ENCODE peak calls at places on chromosome 14, in eight cellular contexts. U is caudate nucleus, P is memory B cell, I is posterior vena cava, O is A549, E is LoVo, W is Kasumi-1, G is C1 segment of cervical spinal cord. M is an unnamed sample.
A peak's percentile ranks its signal among the peaks of the same experiment; 100 is the strongest.

GRCh38 chr14:36942522-36943245 is 229.7 kb downstream of the SLC25A21 start:
- DNase-seq in U (no peak), P (no peak), I (no peak), O (peak; percentile 14), E (peak; percentile 4), W (no peak), G (no peak), M (no peak)

GRCh38 chr14:67359319-67359774 is 257 bp downstream of the ATP6V1D start:
- DNase-seq in U (no peak), P (peak; percentile 12), I (no peak), O (no peak), E (peak; percentile 46), W (no peak), G (no peak), M (no peak)

GRCh38 chr14:50943943-50944646 is at the start of gene PYGL:
- DNase-seq in U (peak; percentile 28), P (peak; percentile 32), I (peak; percentile 95), O (peak; percentile 77), E (peak; percentile 72), W (peak; percentile 71), G (peak; percentile 47), M (peak; percentile 56)

GRCh38 chr14:24368562-24369252 is 723 bp downstream of the NFATC4 start:
- DNase-seq in U (peak; percentile 65), P (peak; percentile 45), I (peak; percentile 87), O (no peak), E (no peak), W (no peak), G (peak; percentile 17), M (peak; percentile 49)

GRCh38 chr14:59363545-59364226 is 101.5 kb downstream of the GPR135 start:
- DNase-seq in U (no peak), P (no peak), I (no peak), O (peak; percentile 26), E (no peak), W (no peak), G (no peak), M (no peak)

GRCh38 chr14:50222061-50222613 is 9.2 kb downstream of the SOS2 start:
- DNase-seq in U (no peak), P (no peak), I (no peak), O (no peak), E (no peak), W (no peak), G (no peak), M (no peak)

GRCh38 chr14:45972416-45972815 is 679.2 kb downstream of the RPL10L start:
- DNase-seq in U (no peak), P (no peak), I (no peak), O (no peak), E (no peak), W (no peak), G (no peak), M (no peak)

GRCh38 chr14:90534091-90534837 is 137.4 kb downstream of the CALM1 start:
- DNase-seq in U (no peak), P (no peak), I (no peak), O (no peak), E (no peak), W (no peak), G (no peak), M (no peak)

GRCh38 chr14:43406936-43407335 is 1100.1 kb downstream of the FSCB start:
- DNase-seq in U (no peak), P (no peak), I (no peak), O (no peak), E (no peak), W (no peak), G (no peak), M (no peak)

GRCh38 chr14:61839452-61839851 is 77.2 kb downstream of the SNAPC1 start:
- DNase-seq in U (no peak), P (no peak), I (no peak), O (no peak), E (no peak), W (no peak), G (no peak), M (no peak)

GRCh38 chr14:77339407-77339806 is 18.6 kb downstream of the GSTZ1 start:
- DNase-seq in U (no peak), P (no peak), I (no peak), O (no peak), E (no peak), W (no peak), G (no peak), M (no peak)

GRCh38 chr14:103057028-103057371 is 349 bp downstream of the CDC42BPB start:
- DNase-seq in U (no peak), P (no peak), I (no peak), O (no peak), E (no peak), W (no peak), G (no peak), M (no peak)

GRCh38 chr14:65153101-65153500 is 50.8 kb upstream of the MAX start:
- DNase-seq in U (no peak), P (no peak), I (no peak), O (no peak), E (no peak), W (no peak), G (no peak), M (no peak)

GRCh38 chr14:92726135-92726932 is 22.1 kb downstream of the LGMN start:
- DNase-seq in U (no peak), P (no peak), I (peak; percentile 92), O (peak; percentile 93), E (peak; percentile 93), W (no peak), G (no peak), M (no peak)

GRCh38 chr14:96797943-96798349 is 764 bp downstream of the VRK1 start:
- DNase-seq in U (no peak), P (no peak), I (no peak), O (peak; percentile 16), E (peak; percentile 4), W (peak; percentile 53), G (no peak), M (no peak)

GRCh38 chr14:76697246-76697645 is 64.0 kb upstream of the VASH1 start:
- DNase-seq in U (no peak), P (no peak), I (no peak), O (no peak), E (no peak), W (no peak), G (no peak), M (no peak)

GRCh38 chr14:104989236-104989950 is 3.8 kb downstream of the CLBA1 start:
- DNase-seq in U (no peak), P (no peak), I (no peak), O (no peak), E (no peak), W (no peak), G (no peak), M (no peak)

GRCh38 chr14:91858536-91859275 is 8.6 kb downstream of the TC2N start:
- DNase-seq in U (no peak), P (no peak), I (no peak), O (peak; percentile 57), E (peak; percentile 67), W (no peak), G (no peak), M (no peak)

GRCh38 chr14:104390941-104391901 is 188.3 kb upstream of the C14orf180 start:
- DNase-seq in U (no peak), P (no peak), I (peak; percentile 73), O (no peak), E (no peak), W (no peak), G (no peak), M (no peak)

GRCh38 chr14:59831121-59831730 is 39.4 kb downstream of the RTN1 start:
- DNase-seq in U (no peak), P (no peak), I (no peak), O (no peak), E (no peak), W (no peak), G (no peak), M (no peak)

GRCh38 chr14:73231874-73232851 is 5.1 kb upstream of the PAPLN start:
- DNase-seq in U (no peak), P (no peak), I (no peak), O (peak; percentile 73), E (peak; percentile 18), W (no peak), G (no peak), M (no peak)

GRCh38 chr14:92516966-92517350 is 3.4 kb downstream of the RIN3 start:
- DNase-seq in U (no peak), P (no peak), I (no peak), O (no peak), E (no peak), W (no peak), G (no peak), M (no peak)

GRCh38 chr14:57747036-57747435 is 118.9 kb downstream of the SLC35F4 start:
- DNase-seq in U (no peak), P (no peak), I (no peak), O (peak; percentile 18), E (peak; percentile 59), W (no peak), G (no peak), M (no peak)

GRCh38 chr14:89641495-89642162 is 224.6 kb upstream of the FOXN3 start:
- DNase-seq in U (no peak), P (no peak), I (no peak), O (no peak), E (no peak), W (no peak), G (no peak), M (no peak)

GRCh38 chr14:79298373-79298772 is 912.9 kb downstream of the DIO2 start:
- DNase-seq in U (no peak), P (no peak), I (no peak), O (no peak), E (no peak), W (no peak), G (no peak), M (no peak)